ENCODE peak calls at places on chromosomes 5 and 9, in four cellular contexts. N is K562, B is Karpas-422, R is MM.1S. W is an unnamed sample. For H3K4me1, the result is how much of the 10 kb centered on the place peaks cover.

GRCh38 chr5:177131711-177132503 is 1.7 kb upstream of the NSD1 start:
- DNase-seq in N (no peak), B (peak), R (no peak), W (no peak)

GRCh38 chr5:139394123-139394653 is 716 bp downstream of the PROB1 start:
- DNase-seq in N (no peak), B (peak), R (peak), W (no peak)

GRCh38 chr5:30401479-30402058 is 791.9 kb upstream of the CDH6 start:
- DNase-seq in N (no peak), B (peak), R (peak), W (no peak)

GRCh38 chr9:118961857-118962256 is 407.4 kb downstream of the BRINP1 start:
- DNase-seq in N (no peak), B (no peak), R (no peak), W (no peak)

GRCh38 chr5:126777257-126777973 is 479 bp downstream of the LMNB1 start:
- DNase-seq in N (peak), B (peak), R (peak), W (peak)

GRCh38 chr5:95563367-95563766 is 8.5 kb downstream of the ARSK start:
- DNase-seq in N (no peak), B (no peak), R (no peak), W (no peak)

GRCh38 chr9:129777769-129778130 is 24.9 kb upstream of the PTGES start:
- DNase-seq in N (peak), B (peak), R (no peak), W (peak)

GRCh38 chr5:128258387-128258786 is 174.8 kb downstream of the SLC12A2 start:
- DNase-seq in N (no peak), B (no peak), R (no peak), W (no peak)

GRCh38 chr5:140221697-140222223 is 46.8 kb downstream of the CYSTM1 start:
- DNase-seq in N (no peak), B (no peak), R (peak), W (no peak)

GRCh38 chr5:80796861-80797260 is 142.1 kb upstream of the DHFR start:
- DNase-seq in N (no peak), B (no peak), R (no peak), W (no peak)

GRCh38 chr5:101390317-101390908 is 487.3 kb upstream of the ST8SIA4 start:
- DNase-seq in N (peak), B (peak), R (peak), W (peak)

GRCh38 chr9:115157245-115157674 is 39.3 kb upstream of the TNC start:
- DNase-seq in N (no peak), B (no peak), R (no peak), W (no peak)

GRCh38 chr5:115414406-115415142 is 118.1 kb upstream of the CCDC112 start:
- DNase-seq in N (no peak), B (no peak), R (no peak), W (no peak)

GRCh38 chr9:116937361-116937760 is 250.3 kb downstream of the TRIM32 start:
- DNase-seq in N (no peak), B (no peak), R (no peak), W (no peak)

GRCh38 chr9:5718296-5719032 is 89.6 kb downstream of the RIC1 start:
- DNase-seq in N (no peak), B (no peak), R (no peak), W (no peak)

GRCh38 chr5:17154211-17154996 is 63.0 kb upstream of the BASP1 start:
- DNase-seq in N (no peak), B (no peak), R (no peak), W (no peak)

GRCh38 chr5:43601454-43602260 is 1.3 kb upstream of the NNT start:
- DNase-seq in N (no peak), B (peak), R (peak), W (no peak)

GRCh38 chr5:92380069-92380770 is 997.1 kb upstream of the ARRDC3 start:
- DNase-seq in N (no peak), B (no peak), R (no peak), W (no peak)

GRCh38 chr9:126709241-126709640 is 95.5 kb downstream of the LMX1B start:
- DNase-seq in N (no peak), B (no peak), R (no peak), W (no peak)

GRCh38 chr9:96612105-96612965 is 7.3 kb downstream of the CDC14B start:
- DNase-seq in N (no peak), B (no peak), R (no peak), W (no peak)

GRCh38 chr9:98726735-98727134 is 18.0 kb upstream of the GABBR2 start:
- DNase-seq in N (no peak), B (peak), R (peak), W (no peak)

GRCh38 chr5:124741711-124742496 is 4.5 kb downstream of the ZNF608 start:
- DNase-seq in N (no peak), B (no peak), R (no peak), W (no peak)

GRCh38 chr9:133353548-133353947 is 2.7 kb downstream of the SURF1 start:
- DNase-seq in N (no peak), B (peak), R (no peak), W (no peak)

GRCh38 chr5:158639876-158640570 is 459.7 kb downstream of the EBF1 start:
- DNase-seq in N (no peak), B (no peak), R (no peak), W (no peak)

GRCh38 chr9:127974002-127974768 is 6.6 kb downstream of the EEIG1 start:
- DNase-seq in N (no peak), B (no peak), R (no peak), W (no peak)

GRCh38 chr5:172076783-172077244 is 70.4 kb upstream of the FBXW11 start:
- DNase-seq in N (no peak), B (no peak), R (no peak), W (no peak)

GRCh38 chr5:102801375-102801774 is 46.3 kb downstream of the PAM start:
- DNase-seq in N (no peak), B (no peak), R (no peak), W (peak)

GRCh38 chr5:147504001-147504400 is 5.9 kb downstream of the DPYSL3 start:
- DNase-seq in N (no peak), B (no peak), R (no peak), W (no peak)

GRCh38 chr5:64744914-64745313 is 23.6 kb downstream of the SREK1IP1 start:
- DNase-seq in N (no peak), B (no peak), R (no peak), W (no peak)

GRCh38 chr9:77020438-77021264 is 1.2 kb downstream of the FOXB2 start:
- DNase-seq in N (no peak), B (no peak), R (no peak), W (no peak)

GRCh38 chr5:314676-315487 is 6.6 kb upstream of the AHRR start:
- DNase-seq in N (no peak), B (no peak), R (no peak), W (no peak)

GRCh38 chr9:121198512-121199042 is 3.1 kb downstream of the RAB14 start:
- DNase-seq in N (no peak), B (peak), R (no peak), W (no peak)
- H3K4me1 ChIP-seq in N (under half), B (half or more), R (under half), W (under half)

DNA sequence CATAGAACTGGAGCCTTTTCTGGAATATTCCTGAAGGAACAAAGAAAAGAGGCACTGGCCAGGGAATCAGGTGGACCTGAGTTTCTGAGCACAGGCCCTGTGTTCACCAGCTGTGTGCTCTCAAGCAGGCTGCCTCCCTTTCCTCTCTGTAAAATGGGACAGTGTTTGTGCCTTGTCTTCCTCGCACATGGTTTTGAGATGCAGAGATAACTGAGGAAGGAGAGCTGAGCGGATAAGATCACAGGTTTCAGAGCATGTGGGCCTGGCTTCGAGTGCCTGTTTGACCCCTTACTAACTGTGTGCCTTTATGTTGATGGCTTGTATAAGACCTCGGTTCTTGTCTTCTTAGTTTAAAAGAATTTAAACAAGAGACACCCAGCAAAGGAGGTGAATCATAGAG is 46.2 kb upstream of the HAND1 start:
- DNase-seq in N (no peak), B (no peak), R (no peak), W (no peak)
- H3K4me2 ChIP-seq in N (no peak), B (no peak), R (no peak), W (no peak)

DNA sequence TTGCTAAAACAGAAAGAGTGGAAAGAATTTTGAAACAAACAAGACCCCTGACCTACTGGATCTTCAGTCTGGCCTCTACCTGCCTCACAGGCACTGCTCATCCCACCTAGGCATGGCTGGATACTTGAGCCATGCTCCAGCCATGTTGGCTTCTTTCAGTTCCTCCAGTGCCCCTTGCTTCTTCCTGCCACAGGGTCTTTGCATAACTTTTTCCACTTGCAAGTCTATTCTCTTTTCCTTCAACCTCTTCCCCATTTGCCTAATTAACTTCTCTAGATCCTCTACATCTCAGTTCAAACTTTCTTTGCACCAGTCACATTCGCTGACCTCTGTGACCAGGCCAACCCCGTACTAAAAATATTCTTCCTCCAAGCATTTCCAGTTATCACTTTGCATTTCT is 50.4 kb downstream of the STARD4 start:
- DNase-seq in N (no peak), B (no peak), R (no peak), W (no peak)
- H3K4me1 ChIP-seq in N (under half), B (under half), R (under half), W (under half)

DNA sequence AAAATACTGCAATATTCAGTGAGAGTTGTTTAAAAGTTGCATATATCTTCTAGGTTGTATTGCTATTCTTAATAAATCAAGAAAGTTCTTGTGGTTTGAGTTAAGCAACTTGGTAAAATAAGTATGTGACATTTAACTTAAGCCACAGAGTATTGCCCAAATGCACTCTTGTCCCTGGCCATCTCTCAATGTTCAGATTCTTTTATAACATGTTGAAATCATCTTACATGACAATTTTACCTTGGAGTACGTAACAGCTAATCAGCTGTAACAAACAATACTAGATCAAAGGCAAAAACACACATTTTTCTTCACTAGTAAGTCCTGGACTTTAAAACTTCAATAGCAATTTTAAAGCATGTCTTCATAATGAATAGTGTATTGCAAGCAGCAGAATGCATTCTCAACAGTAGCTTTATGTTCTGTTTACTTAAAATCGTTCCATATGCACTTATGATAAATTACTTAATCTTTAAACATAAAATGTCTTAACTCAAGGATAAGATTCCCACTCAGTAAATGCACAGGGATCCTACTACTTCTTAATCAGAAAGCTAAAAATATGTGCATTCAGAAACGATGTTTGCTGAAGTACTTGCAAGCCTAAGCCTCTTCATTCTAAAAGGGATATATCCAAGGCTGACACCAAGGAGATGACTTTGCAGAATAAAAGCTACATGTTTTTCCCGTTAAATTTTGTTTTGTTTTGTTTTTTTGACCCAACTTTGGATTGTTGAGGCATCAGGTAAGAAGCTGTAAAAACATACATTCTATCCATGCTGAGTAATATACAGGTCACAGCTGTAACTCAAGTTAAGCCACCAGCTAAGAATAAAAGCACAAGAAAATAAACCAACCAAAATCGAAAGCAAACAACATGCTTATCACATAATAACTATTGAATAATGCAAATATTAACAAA is 86.1 kb upstream of the NFIB start:
- DNase-seq in N (no peak), B (no peak), R (no peak), W (no peak)
- H3K4me2 ChIP-seq in N (no peak), B (no peak), R (no peak), W (no peak)

GRCh38 chr9:125260564-125260963 is 1.1 kb upstream of the GAPVD1 start:
- DNase-seq in N (no peak), B (no peak), R (no peak), W (no peak)

GRCh38 chr9:125258160-125258559 is 3.5 kb upstream of the GAPVD1 start:
- DNase-seq in N (no peak), B (no peak), R (no peak), W (no peak)

GRCh38 chr9:125261501-125262216 is at the start of gene GAPVD1:
- DNase-seq in N (peak), B (peak), R (peak), W (peak)

GRCh38 chr9:125255781-125256391 is 5.7 kb upstream of the GAPVD1 start:
- DNase-seq in N (peak), B (peak), R (no peak), W (no peak)

GRCh38 chr9:125258832-125259534 is 2.6 kb upstream of the GAPVD1 start:
- DNase-seq in N (no peak), B (no peak), R (no peak), W (no peak)
- H3K4me1 ChIP-seq in N (under half), B (under half), R (under half), W (under half)

DNA sequence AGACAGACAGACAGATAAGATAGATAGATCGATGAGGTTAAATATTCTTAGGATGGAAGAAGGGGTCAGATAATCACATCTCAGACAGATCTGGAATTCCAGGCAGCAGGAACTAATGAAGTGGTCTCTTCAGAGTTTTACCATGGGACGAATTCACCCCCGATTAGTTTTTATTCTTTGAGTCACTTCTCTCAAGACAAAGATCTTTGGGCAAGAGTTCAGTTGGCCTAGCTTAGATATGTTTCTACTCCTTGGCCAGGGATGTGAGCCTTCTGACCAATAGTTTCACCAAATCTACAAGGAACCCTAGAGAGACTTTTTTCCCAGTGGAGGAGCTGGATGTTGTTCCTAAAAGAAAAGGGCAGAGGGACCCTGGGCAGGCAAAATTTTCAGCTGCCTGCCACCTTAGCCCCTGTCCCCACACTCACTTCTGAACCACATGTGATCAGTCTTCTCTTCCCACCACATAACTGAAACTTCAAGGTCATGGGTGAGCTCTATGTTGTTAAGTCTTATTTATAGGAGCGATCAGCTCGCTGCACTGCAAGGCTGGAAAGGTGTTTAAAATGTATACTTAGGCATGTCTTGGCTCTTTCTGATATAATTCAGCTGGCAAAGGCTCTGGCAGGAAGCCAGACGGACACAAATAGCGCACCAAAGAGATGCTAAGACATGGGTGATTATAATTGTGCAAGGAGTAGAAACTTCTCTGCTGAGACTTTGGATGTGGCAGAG is 132.9 kb downstream of the PALM2AKAP2 start:
- DNase-seq in N (no peak), B (no peak), R (peak), W (no peak)
- H3K4me2 ChIP-seq in N (no peak), B (no peak), R (peak), W (no peak)

DNA sequence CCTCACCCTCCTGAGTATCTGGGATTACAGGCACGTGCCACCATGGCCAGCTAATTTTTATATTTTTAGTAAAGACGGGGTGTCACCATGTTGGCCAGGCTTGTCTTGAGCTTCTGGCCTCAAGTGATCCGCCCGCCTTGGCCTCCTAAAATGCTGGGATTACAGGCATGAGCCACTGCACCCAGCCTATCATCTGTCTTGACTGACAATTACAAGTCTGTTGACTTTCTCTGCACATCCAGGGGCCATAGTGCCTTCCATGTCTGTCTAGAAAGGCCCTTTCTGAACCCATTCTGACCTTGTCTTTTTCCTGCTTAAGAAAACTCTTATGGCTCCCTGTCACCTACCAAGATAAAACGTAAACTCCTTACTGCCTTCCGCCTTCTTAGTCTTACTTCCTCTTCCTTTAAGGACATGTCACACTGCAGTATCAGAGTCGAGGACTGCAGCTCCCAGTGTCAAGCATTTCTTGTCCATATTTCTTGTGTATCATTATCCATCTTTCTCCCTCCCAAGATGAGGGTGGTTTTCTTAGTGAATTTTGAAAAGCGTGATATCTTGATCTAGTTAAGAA is 49.9 kb upstream of the SHB start:
- DNase-seq in N (no peak), B (peak), R (no peak), W (no peak)
- H3K4me1 ChIP-seq in N (under half), B (under half), R (under half), W (under half)

GRCh38 chr9:1510712-1511111 is 460.6 kb downstream of the DMRT2 start:
- DNase-seq in N (no peak), B (no peak), R (no peak), W (no peak)

GRCh38 chr9:1514733-1515363 is 464.7 kb downstream of the DMRT2 start:
- DNase-seq in N (no peak), B (no peak), R (no peak), W (no peak)

GRCh38 chr9:1513105-1513504 is 462.9 kb downstream of the DMRT2 start:
- DNase-seq in N (no peak), B (no peak), R (no peak), W (no peak)

GRCh38 chr9:1514241-1514640 is 464.1 kb downstream of the DMRT2 start:
- DNase-seq in N (no peak), B (no peak), R (no peak), W (no peak)
- H3K4me2 ChIP-seq in N (no peak), B (no peak), R (no peak), W (no peak)

DNA sequence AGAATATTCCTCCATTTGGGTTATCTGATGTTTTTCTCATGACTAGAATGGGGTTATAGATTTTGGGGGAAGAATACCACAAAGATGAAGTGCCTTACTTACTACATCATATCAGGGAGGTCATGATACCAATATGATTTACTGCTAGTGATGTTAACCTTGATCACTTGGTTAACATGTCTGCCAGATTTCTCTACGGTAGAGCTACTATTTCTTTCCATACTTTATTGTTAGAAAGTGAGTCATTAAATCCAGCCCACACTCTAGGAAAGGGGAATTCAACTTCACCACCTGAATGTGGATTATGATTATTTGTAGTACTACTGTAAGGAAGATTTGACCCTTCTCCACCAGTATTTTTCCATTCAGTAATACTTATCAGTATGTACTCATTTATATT is 64.7 kb downstream of the UBE2R2 start:
- DNase-seq in N (no peak), B (no peak), R (no peak), W (no peak)
- H3K4me1 ChIP-seq in N (under half), B (under half), R (under half), W (under half)

GRCh38 chr5:74617203-74617602 is 23.3 kb downstream of the ENC1 start:
- DNase-seq in N (no peak), B (no peak), R (no peak), W (no peak)
- H3K4me2 ChIP-seq in N (no peak), B (no peak), R (no peak), W (no peak)

W was measured in DND-41.